ENCODE peak calls at places on chromosomes 7 and 10, in six cellular contexts. H is NCI-H2171, Q is iris pigment epithelial cell, U is cardiac fibroblast, W is left ventricle myocardium inferior, G is neural crest cell. X is an unnamed sample.

GRCh38 chr7:11746591-11746990 is 85.4 kb downstream of the THSD7A start:
- DNase-seq in G (no peak), W (no peak), U (no peak), Q (no peak), H (no peak), X (no peak)

GRCh38 chr10:46523119-46523880 is 33.2 kb downstream of the GPRIN2 start:
- DNase-seq in W (peak; percentile 19), H (no peak), U (peak; percentile 33), Q (peak; percentile 39), G (no peak), X (no peak)

GRCh38 chr10:844552-844951 is 87.0 kb downstream of the LARP4B start:
- DNase-seq in H (no peak), U (peak; percentile 85), W (no peak), G (no peak), Q (peak; percentile 47), X (no peak)

GRCh38 chr10:77625379-77625778 is 12.2 kb downstream of the KCNMA1 start:
- DNase-seq in U (no peak), Q (no peak), G (no peak), H (no peak), W (no peak), X (no peak)

GRCh38 chr10:68156373-68157185 is 47.3 kb downstream of the MYPN start:
- DNase-seq in H (no peak), U (peak; percentile 87), G (peak; percentile 36), W (no peak), Q (peak; percentile 73), X (peak; percentile 74)

GRCh38 chr7:24378871-24379608 is 95.0 kb downstream of the NPY start:
- DNase-seq in U (peak; percentile 72), G (no peak), W (no peak), H (no peak), Q (peak; percentile 81), X (no peak)

GRCh38 chr7:101688183-101688831 is 59.2 kb upstream of the MYL10 start:
- DNase-seq in U (peak; percentile 64), H (peak; percentile 27), G (peak; percentile 98), W (peak; percentile 81), Q (peak; percentile 41), X (peak; percentile 58)

GRCh38 chr10:118832242-118832651 is 77.5 kb upstream of the CACUL1 start:
- DNase-seq in W (peak; percentile 67), Q (peak; percentile 13), H (no peak), U (peak; percentile 42), G (no peak), X (peak; percentile 15)

GRCh38 chr7:102424129-102424551 is 9.2 kb upstream of the ORAI2 start:
- DNase-seq in U (no peak), W (no peak), Q (no peak), G (no peak), H (no peak), X (no peak)

GRCh38 chr7:157996359-157997079 is 591.1 kb downstream of the PTPRN2 start:
- DNase-seq in W (no peak), G (peak; percentile 26), U (no peak), Q (no peak), H (peak; percentile 89), X (no peak)

GRCh38 chr10:13206091-13206490 is 28.1 kb downstream of the UCMA start:
- DNase-seq in H (no peak), W (no peak), G (no peak), Q (no peak), U (no peak), X (no peak)

GRCh38 chr7:82562716-82563404 is 119.3 kb upstream of the CACNA2D1 start:
- DNase-seq in U (peak; percentile 83), W (no peak), H (no peak), Q (peak; percentile 87), G (no peak), X (no peak)

GRCh38 chr10:57983226-57983870 is 284.3 kb downstream of the IPMK start:
- DNase-seq in Q (no peak), U (peak; percentile 18), H (no peak), W (no peak), G (no peak), X (no peak)

GRCh38 chr7:47610506-47611044 is 28.7 kb upstream of the TNS3 start:
- DNase-seq in W (no peak), Q (peak; percentile 84), H (no peak), U (peak; percentile 69), G (no peak), X (no peak)

GRCh38 chr10:29537799-29538198 is 97.0 kb downstream of the SVIL start:
- DNase-seq in Q (no peak), W (no peak), U (no peak), H (no peak), G (no peak), X (no peak)

GRCh38 chr7:130943336-130943901 is 209.4 kb upstream of the KLF14 start:
- DNase-seq in U (peak; percentile 89), W (no peak), Q (peak; percentile 94), H (no peak), G (no peak), X (peak; percentile 75)

GRCh38 chr10:35005868-35006267 is 84.3 kb downstream of the CUL2 start:
- DNase-seq in G (no peak), H (no peak), W (no peak), Q (peak; percentile 99), U (peak; percentile 100), X (peak; percentile 16)

GRCh38 chr10:112295853-112296830 is 12.9 kb downstream of the TECTB start:
- DNase-seq in Q (peak; percentile 44), G (no peak), U (no peak), H (no peak), W (peak; percentile 58), X (no peak)

GRCh38 chr10:78196964-78197363 is 163.3 kb downstream of the RPS24 start:
- DNase-seq in W (no peak), G (no peak), Q (peak; percentile 70), H (no peak), U (peak; percentile 83), X (no peak)

GRCh38 chr7:7228472-7228871 is 46.1 kb downstream of the C1GALT1 start:
- DNase-seq in H (no peak), W (no peak), Q (peak; percentile 20), G (no peak), U (peak; percentile 44), X (no peak)